ENCODE peak calls at places on chromosomes 3 and 15, in nine cellular contexts. M, A, L, R, K, B, G, T and H are unnamed samples.

GRCh38 chr3:71681224-71681668 is 44.0 kb downstream of the EIF4E3 start:
- DNase-seq in M (peak), T (peak), K (peak), B (no peak), A (no peak), R (peak), G (peak), L (no peak), H (peak)

GRCh38 chr3:6781103-6781502 is 79.8 kb upstream of the GRM7 start:
- DNase-seq in M (no peak), G (no peak), R (no peak), A (no peak), L (no peak), K (no peak), T (no peak), B (no peak), H (no peak)

GRCh38 chr3:55716044-55716443 is 228.9 kb upstream of the WNT5A start:
- DNase-seq in L (no peak), T (no peak), M (no peak), B (no peak), A (no peak), K (no peak), R (no peak), G (no peak), H (no peak)

GRCh38 chr3:49181351-49181750 is 10.0 kb downstream of the KLHDC8B start:
- DNase-seq in M (no peak), K (no peak), B (no peak), L (no peak), T (peak), A (no peak), R (no peak), G (no peak), H (no peak)

GRCh38 chr3:71197841-71198565 is 385.5 kb downstream of the FOXP1 start:
- DNase-seq in L (no peak), B (no peak), K (no peak), T (no peak), G (no peak), A (no peak), R (no peak), M (no peak), H (no peak)

GRCh38 chr3:171846594-171846993 is 3.4 kb downstream of the TMEM212 start:
- DNase-seq in M (no peak), A (no peak), L (no peak), B (peak), T (peak), K (no peak), G (peak), R (no peak), H (no peak)

GRCh38 chr3:151096697-151097096 is 11.2 kb downstream of the MED12L start:
- DNase-seq in B (no peak), K (no peak), A (no peak), M (no peak), G (no peak), L (no peak), T (no peak), R (peak), H (no peak)

GRCh38 chr15:79900087-79900486 is 3.3 kb upstream of the MTHFS start:
- DNase-seq in R (no peak), B (no peak), L (no peak), G (no peak), A (no peak), K (no peak), M (no peak), T (no peak), H (no peak)

GRCh38 chr3:86180696-86181095 is 810.3 kb downstream of the VGLL3 start:
- DNase-seq in A (no peak), G (no peak), B (no peak), T (peak), L (no peak), R (peak), M (no peak), K (peak), H (peak)

GRCh38 chr3:55634345-55634744 is 147.2 kb upstream of the WNT5A start:
- DNase-seq in M (no peak), K (no peak), A (no peak), B (no peak), G (no peak), T (no peak), R (no peak), L (no peak), H (no peak)

GRCh38 chr3:121651684-121652083 is 9.0 kb downstream of the HCLS1 start:
- DNase-seq in A (no peak), B (no peak), K (peak), T (peak), M (no peak), R (no peak), G (no peak), L (peak), H (peak)

GRCh38 chr3:9770276-9770812 is 597 bp upstream of the CAMK1 start:
- DNase-seq in L (no peak), K (no peak), B (no peak), A (no peak), M (no peak), G (no peak), T (no peak), R (no peak), H (peak)

GRCh38 chr3:53274938-53275666 is 19.3 kb upstream of the TKT start:
- DNase-seq in B (no peak), K (no peak), M (no peak), L (no peak), T (no peak), A (no peak), R (peak), G (no peak), H (no peak)

GRCh38 chr3:12969487-12969886 is 103.7 kb downstream of the IQSEC1 start:
- DNase-seq in R (no peak), K (no peak), B (no peak), M (no peak), T (no peak), A (no peak), G (no peak), L (no peak), H (no peak)

GRCh38 chr3:186048119-186048518 is 60.8 kb downstream of the ETV5 start:
- DNase-seq in A (no peak), R (no peak), G (no peak), K (no peak), M (no peak), B (no peak), T (no peak), L (no peak), H (no peak)

GRCh38 chr3:20060924-20061323 is 20.7 kb downstream of the KAT2B start:
- DNase-seq in B (no peak), G (no peak), A (no peak), M (no peak), T (peak), L (no peak), K (no peak), R (no peak), H (no peak)

GRCh38 chr15:23532019-23532418 is 33.5 kb upstream of the MKRN3 start:
- DNase-seq in L (no peak), M (no peak), A (no peak), B (no peak), G (no peak), R (no peak), K (peak), T (no peak), H (no peak)

GRCh38 chr15:89747708-89748682 is 3.1 kb downstream of the MESP1 start:
- DNase-seq in G (no peak), T (no peak), K (no peak), R (peak), M (no peak), A (no peak), B (no peak), L (no peak), H (no peak)

GRCh38 chr3:153289334-153289808 is 127.3 kb downstream of the RAP2B start:
- DNase-seq in L (no peak), T (peak), B (no peak), M (peak), G (no peak), A (no peak), K (peak), R (no peak), H (no peak)

GRCh38 chr3:11825271-11825670 is 21.4 kb downstream of the TAMM41 start:
- DNase-seq in B (no peak), T (peak), L (no peak), R (no peak), K (no peak), G (no peak), A (no peak), M (no peak), H (no peak)

GRCh38 chr3:141306922-141307321 is 61.4 kb upstream of the ZBTB38 start:
- DNase-seq in T (no peak), G (no peak), K (no peak), M (no peak), R (no peak), B (no peak), L (no peak), A (no peak), H (no peak)

GRCh38 chr3:58386966-58387365 is 46.7 kb downstream of the PDHB start:
- DNase-seq in M (peak), T (peak), B (no peak), A (no peak), R (no peak), K (no peak), L (peak), G (no peak), H (no peak)

GRCh38 chr3:111924283-111924682 is 54.5 kb upstream of the ABHD10 start:
- DNase-seq in T (no peak), L (peak), G (no peak), A (no peak), B (no peak), K (no peak), M (no peak), R (no peak), H (no peak)

GRCh38 chr3:32175607-32176197 is 62.8 kb upstream of the CMTM8 start:
- DNase-seq in B (peak), A (peak), T (peak), L (no peak), M (peak), R (peak), G (peak), K (peak), H (peak)